ENCODE peak calls at places on chromosomes 16 and 17, in six cellular contexts. One of them, this sample, is unnamed.
A peak's percentile ranks its signal among the peaks of the same experiment; 100 is the strongest.

GRCh38 chr17:76822184-76822778 is 45.9 kb upstream of the MGAT5B start:
- DNase-seq in AG09319: no peak
- DNase-seq in CD4-positive, alpha-beta T cell: no peak
- DNase-seq in OCI-LY7: no peak
- DNase-seq in sigmoid colon: no peak
- DNase-seq in AG10803: no peak
- DNase-seq in this sample: no peak

GRCh38 chr16:50265260-50265659 is 1.1 kb upstream of the ADCY7 start:
- DNase-seq in AG09319: no peak
- DNase-seq in CD4-positive, alpha-beta T cell: peak; percentile 35
- DNase-seq in OCI-LY7: peak; percentile 72
- DNase-seq in sigmoid colon: peak; percentile 64
- DNase-seq in AG10803: no peak
- DNase-seq in this sample: no peak

GRCh38 chr17:38918129-38918913 is 7.1 kb upstream of the LASP1NB start:
- DNase-seq in AG09319: no peak
- DNase-seq in CD4-positive, alpha-beta T cell: no peak
- DNase-seq in OCI-LY7: no peak
- DNase-seq in sigmoid colon: peak; percentile 63
- DNase-seq in AG10803: no peak
- DNase-seq in this sample: no peak

GRCh38 chr17:8007836-8008235 is 5.4 kb downstream of the GUCY2D start:
- DNase-seq in AG09319: no peak
- DNase-seq in CD4-positive, alpha-beta T cell: no peak
- DNase-seq in OCI-LY7: no peak
- DNase-seq in sigmoid colon: peak; percentile 49
- DNase-seq in AG10803: no peak
- DNase-seq in this sample: no peak

GRCh38 chr16:66741131-66741900 is 10.1 kb downstream of the DYNC1LI2 start:
- DNase-seq in AG09319: peak; percentile 82
- DNase-seq in CD4-positive, alpha-beta T cell: no peak
- DNase-seq in OCI-LY7: no peak
- DNase-seq in sigmoid colon: peak; percentile 96
- DNase-seq in AG10803: peak; percentile 94
- DNase-seq in this sample: no peak

GRCh38 chr16:19008770-19009169 is 25.0 kb downstream of the TMC7 start:
- DNase-seq in AG09319: peak; percentile 69
- DNase-seq in CD4-positive, alpha-beta T cell: no peak
- DNase-seq in OCI-LY7: no peak
- DNase-seq in sigmoid colon: no peak
- DNase-seq in AG10803: peak; percentile 84
- DNase-seq in this sample: no peak

GRCh38 chr17:40547079-40547784 is 18.0 kb downstream of the CCR7 start:
- DNase-seq in AG09319: no peak
- DNase-seq in CD4-positive, alpha-beta T cell: peak; percentile 65
- DNase-seq in OCI-LY7: peak; percentile 88
- DNase-seq in sigmoid colon: peak; percentile 65
- DNase-seq in AG10803: no peak
- DNase-seq in this sample: no peak

GRCh38 chr17:65294184-65294719 is 157.1 kb downstream of the RGS9 start:
- DNase-seq in AG09319: peak; percentile 42
- DNase-seq in CD4-positive, alpha-beta T cell: peak; percentile 32
- DNase-seq in OCI-LY7: peak; percentile 67
- DNase-seq in sigmoid colon: peak; percentile 76
- DNase-seq in AG10803: peak; percentile 72
- DNase-seq in this sample: peak; percentile 74

GRCh38 chr16:85259115-85259830 is 147.0 kb upstream of the CIBAR2 start:
- DNase-seq in AG09319: no peak
- DNase-seq in CD4-positive, alpha-beta T cell: no peak
- DNase-seq in OCI-LY7: no peak
- DNase-seq in sigmoid colon: no peak
- DNase-seq in AG10803: no peak
- DNase-seq in this sample: no peak

GRCh38 chr17:80899402-80900268 is 92.0 kb upstream of the CHMP6 start:
- DNase-seq in AG09319: no peak
- DNase-seq in CD4-positive, alpha-beta T cell: peak; percentile 78
- DNase-seq in OCI-LY7: peak; percentile 45
- DNase-seq in sigmoid colon: no peak
- DNase-seq in AG10803: no peak
- DNase-seq in this sample: peak; percentile 65
- TF ChIP-seq CTCF in AG09319: peak; percentile 57
- TF ChIP-seq CTCF in CD4-positive, alpha-beta T cell: peak; percentile 87
- TF ChIP-seq CTCF in OCI-LY7: peak; percentile 90
- TF ChIP-seq CTCF in sigmoid colon: peak; percentile 7
- TF ChIP-seq CTCF in AG10803: peak; percentile 64
- TF ChIP-seq CTCF in this sample: peak; percentile 73

GRCh38 chr17:66313325-66313724 is 10.9 kb downstream of the PRKCA start:
- DNase-seq in AG09319: no peak
- DNase-seq in CD4-positive, alpha-beta T cell: no peak
- DNase-seq in OCI-LY7: no peak
- DNase-seq in sigmoid colon: no peak
- DNase-seq in AG10803: no peak
- DNase-seq in this sample: no peak

GRCh38 chr17:66308856-66309255 is 6.4 kb downstream of the PRKCA start:
- DNase-seq in AG09319: no peak
- DNase-seq in CD4-positive, alpha-beta T cell: no peak
- DNase-seq in OCI-LY7: no peak
- DNase-seq in sigmoid colon: no peak
- DNase-seq in AG10803: no peak
- DNase-seq in this sample: no peak

GRCh38 chr17:66312912-66313311 is 10.5 kb downstream of the PRKCA start:
- DNase-seq in AG09319: no peak
- DNase-seq in CD4-positive, alpha-beta T cell: no peak
- DNase-seq in OCI-LY7: no peak
- DNase-seq in sigmoid colon: no peak
- DNase-seq in AG10803: no peak
- DNase-seq in this sample: no peak

GRCh38 chr17:66309793-66310192 is 7.4 kb downstream of the PRKCA start:
- DNase-seq in AG09319: no peak
- DNase-seq in CD4-positive, alpha-beta T cell: no peak
- DNase-seq in OCI-LY7: no peak
- DNase-seq in sigmoid colon: no peak
- DNase-seq in AG10803: no peak
- DNase-seq in this sample: no peak

GRCh38 chr17:66310528-66311148 is 8.2 kb downstream of the PRKCA start:
- DNase-seq in AG09319: no peak
- DNase-seq in CD4-positive, alpha-beta T cell: no peak
- DNase-seq in OCI-LY7: no peak
- DNase-seq in sigmoid colon: no peak
- DNase-seq in AG10803: no peak
- DNase-seq in this sample: no peak
- TF ChIP-seq CTCF in AG09319: no peak
- TF ChIP-seq CTCF in CD4-positive, alpha-beta T cell: no peak
- TF ChIP-seq CTCF in OCI-LY7: peak; percentile 55
- TF ChIP-seq CTCF in sigmoid colon: no peak
- TF ChIP-seq CTCF in AG10803: no peak
- TF ChIP-seq CTCF in this sample: no peak

GRCh38 chr16:13332713-13333255 is 431.4 kb downstream of the SHISA9 start:
- DNase-seq in AG09319: no peak
- DNase-seq in CD4-positive, alpha-beta T cell: no peak
- DNase-seq in OCI-LY7: no peak
- DNase-seq in sigmoid colon: no peak
- DNase-seq in AG10803: no peak
- DNase-seq in this sample: no peak

GRCh38 chr16:13333336-13333735 is 431.9 kb downstream of the SHISA9 start:
- DNase-seq in AG09319: no peak
- DNase-seq in CD4-positive, alpha-beta T cell: no peak
- DNase-seq in OCI-LY7: no peak
- DNase-seq in sigmoid colon: no peak
- DNase-seq in AG10803: no peak
- DNase-seq in this sample: no peak

GRCh38 chr16:13335894-13336293 is 434.5 kb downstream of the SHISA9 start:
- DNase-seq in AG09319: no peak
- DNase-seq in CD4-positive, alpha-beta T cell: no peak
- DNase-seq in OCI-LY7: no peak
- DNase-seq in sigmoid colon: no peak
- DNase-seq in AG10803: no peak
- DNase-seq in this sample: no peak

GRCh38 chr16:13337482-13337881 is 436.1 kb downstream of the SHISA9 start:
- DNase-seq in AG09319: no peak
- DNase-seq in CD4-positive, alpha-beta T cell: no peak
- DNase-seq in OCI-LY7: no peak
- DNase-seq in sigmoid colon: no peak
- DNase-seq in AG10803: no peak
- DNase-seq in this sample: no peak

GRCh38 chr16:13331918-13332317 is 430.5 kb downstream of the SHISA9 start:
- DNase-seq in AG09319: no peak
- DNase-seq in CD4-positive, alpha-beta T cell: no peak
- DNase-seq in OCI-LY7: no peak
- DNase-seq in sigmoid colon: no peak
- DNase-seq in AG10803: no peak
- DNase-seq in this sample: no peak
- TF ChIP-seq CTCF in AG09319: no peak
- TF ChIP-seq CTCF in CD4-positive, alpha-beta T cell: no peak
- TF ChIP-seq CTCF in OCI-LY7: peak; percentile 42
- TF ChIP-seq CTCF in sigmoid colon: no peak
- TF ChIP-seq CTCF in AG10803: no peak
- TF ChIP-seq CTCF in this sample: no peak

DNA sequence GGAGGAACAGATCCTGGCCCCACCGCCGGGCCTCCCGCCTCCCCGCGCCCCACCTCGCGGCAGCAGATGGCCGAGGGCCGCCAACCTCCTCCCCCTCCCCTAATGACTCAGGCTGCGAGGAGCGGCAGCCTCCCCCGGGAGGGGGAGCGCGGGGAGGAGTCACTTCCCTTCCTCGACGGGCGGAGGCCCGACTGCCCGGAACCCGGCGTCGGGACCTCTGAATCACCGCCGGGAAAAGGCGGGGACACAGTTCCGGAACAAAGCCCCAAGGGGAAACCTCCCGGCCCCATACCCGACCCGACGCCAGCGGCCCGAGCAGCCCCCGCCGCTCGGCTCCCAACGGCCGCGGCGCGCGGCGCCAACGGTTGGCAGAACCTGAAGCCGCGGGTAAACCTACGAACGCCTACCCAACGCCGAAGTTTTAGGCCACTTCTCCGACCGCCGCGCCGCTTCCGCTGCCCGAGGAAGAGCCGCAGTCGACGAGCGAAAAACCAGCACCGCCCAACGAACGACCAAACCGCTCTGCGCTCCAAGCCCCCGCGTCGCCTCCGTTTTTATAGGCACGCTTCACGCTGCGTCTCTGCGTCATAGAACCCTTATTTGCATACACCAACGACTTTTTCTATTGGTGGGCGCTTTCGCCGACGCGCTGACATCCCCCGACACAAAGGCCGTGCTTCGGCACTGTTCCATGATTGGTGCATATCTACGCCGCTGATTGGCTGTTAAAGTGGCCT is 5.2 kb upstream of the UNK start:
- DNase-seq in AG09319: peak; percentile 100
- DNase-seq in CD4-positive, alpha-beta T cell: peak; percentile 89
- DNase-seq in OCI-LY7: peak; percentile 100
- DNase-seq in sigmoid colon: peak; percentile 99
- DNase-seq in AG10803: peak; percentile 100
- DNase-seq in this sample: peak; percentile 98
- TF ChIP-seq CTCF in AG09319: no peak
- TF ChIP-seq CTCF in CD4-positive, alpha-beta T cell: no peak
- TF ChIP-seq CTCF in OCI-LY7: peak; percentile 71
- TF ChIP-seq CTCF in sigmoid colon: no peak
- TF ChIP-seq CTCF in AG10803: no peak
- TF ChIP-seq CTCF in this sample: no peak

GRCh38 chr17:56876766-56877179 is 37.1 kb downstream of the TRIM25 start:
- DNase-seq in AG09319: no peak
- DNase-seq in CD4-positive, alpha-beta T cell: no peak
- DNase-seq in OCI-LY7: no peak
- DNase-seq in sigmoid colon: no peak
- DNase-seq in AG10803: no peak
- DNase-seq in this sample: no peak
- TF ChIP-seq CTCF in AG09319: no peak
- TF ChIP-seq CTCF in CD4-positive, alpha-beta T cell: no peak
- TF ChIP-seq CTCF in OCI-LY7: no peak
- TF ChIP-seq CTCF in sigmoid colon: no peak
- TF ChIP-seq CTCF in AG10803: no peak
- TF ChIP-seq CTCF in this sample: no peak

GRCh38 chr17:63842173-63842539 is 329 bp downstream of the SMARCD2 start:
- DNase-seq in AG09319: no peak
- DNase-seq in CD4-positive, alpha-beta T cell: no peak
- DNase-seq in OCI-LY7: no peak
- DNase-seq in sigmoid colon: peak; percentile 77
- DNase-seq in AG10803: no peak
- DNase-seq in this sample: no peak

GRCh38 chr17:63844293-63844672 is 1.8 kb upstream of the SMARCD2 start:
- DNase-seq in AG09319: no peak
- DNase-seq in CD4-positive, alpha-beta T cell: no peak
- DNase-seq in OCI-LY7: no peak
- DNase-seq in sigmoid colon: no peak
- DNase-seq in AG10803: no peak
- DNase-seq in this sample: no peak

GRCh38 chr17:63841350-63842172 is 924 bp downstream of the SMARCD2 start:
- DNase-seq in AG09319: no peak
- DNase-seq in CD4-positive, alpha-beta T cell: no peak
- DNase-seq in OCI-LY7: peak; percentile 61
- DNase-seq in sigmoid colon: peak; percentile 89
- DNase-seq in AG10803: peak; percentile 43
- DNase-seq in this sample: peak; percentile 40

GRCh38 chr17:63843387-63844292 is 1.2 kb upstream of the SMARCD2 start:
- DNase-seq in AG09319: no peak
- DNase-seq in CD4-positive, alpha-beta T cell: no peak
- DNase-seq in OCI-LY7: peak; percentile 94
- DNase-seq in sigmoid colon: peak; percentile 89
- DNase-seq in AG10803: peak; percentile 92
- DNase-seq in this sample: peak; percentile 60

GRCh38 chr17:63842540-63843386 is at the start of gene SMARCD2:
- DNase-seq in AG09319: peak; percentile 99
- DNase-seq in CD4-positive, alpha-beta T cell: peak; percentile 99
- DNase-seq in OCI-LY7: peak; percentile 98
- DNase-seq in sigmoid colon: peak; percentile 99
- DNase-seq in AG10803: peak; percentile 99
- DNase-seq in this sample: peak; percentile 98
- TF ChIP-seq CTCF in AG09319: no peak
- TF ChIP-seq CTCF in CD4-positive, alpha-beta T cell: no peak
- TF ChIP-seq CTCF in OCI-LY7: no peak
- TF ChIP-seq CTCF in sigmoid colon: no peak
- TF ChIP-seq CTCF in AG10803: no peak
- TF ChIP-seq CTCF in this sample: no peak

DNA sequence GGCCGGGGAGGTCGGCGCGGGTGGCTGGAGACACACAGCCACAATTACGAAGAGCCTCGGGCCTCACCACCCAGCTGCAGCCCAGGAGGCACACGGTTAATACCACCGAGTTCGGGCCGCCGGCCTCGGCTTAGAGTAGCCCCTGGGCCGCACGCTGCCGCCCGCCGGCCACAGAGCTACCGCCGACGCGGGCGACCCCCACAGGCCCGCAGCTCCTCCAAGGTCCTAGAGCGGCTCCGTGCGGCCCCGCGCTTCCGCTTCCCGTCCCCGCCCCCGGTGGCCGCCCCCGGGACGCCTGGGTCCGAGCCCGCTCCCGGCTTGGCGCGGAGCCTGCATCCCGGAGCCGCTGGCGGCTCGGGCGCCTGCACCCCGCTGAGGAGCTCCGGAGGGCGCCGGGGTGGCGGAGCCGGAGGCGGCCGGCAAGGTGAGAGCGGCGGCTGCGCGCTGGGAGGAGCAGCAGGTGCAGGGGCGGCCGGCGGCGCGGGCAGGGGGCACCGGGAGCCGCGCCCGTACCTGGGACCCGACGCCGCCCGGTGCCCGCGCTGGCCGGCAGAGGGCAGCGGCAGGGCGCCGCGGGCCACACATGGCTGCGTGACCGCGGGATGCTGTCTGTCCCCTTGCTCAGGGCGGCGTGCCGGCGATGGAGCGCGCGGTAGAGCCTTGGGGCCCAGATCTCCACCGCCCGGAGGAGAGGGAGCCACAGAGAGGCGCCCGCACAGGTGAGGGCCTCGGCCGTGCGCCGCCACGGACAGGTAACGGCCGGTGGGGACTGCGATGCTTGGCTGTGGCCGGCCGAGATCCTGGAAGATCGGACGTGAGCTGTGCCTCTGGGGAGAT is at the start of gene ZNF48:
- DNase-seq in AG09319: no peak
- DNase-seq in CD4-positive, alpha-beta T cell: no peak
- DNase-seq in OCI-LY7: peak; percentile 95
- DNase-seq in sigmoid colon: peak; percentile 94
- DNase-seq in AG10803: peak; percentile 93
- DNase-seq in this sample: peak; percentile 87
- TF ChIP-seq CTCF in AG09319: peak; percentile 16
- TF ChIP-seq CTCF in CD4-positive, alpha-beta T cell: no peak
- TF ChIP-seq CTCF in OCI-LY7: peak; percentile 36
- TF ChIP-seq CTCF in sigmoid colon: no peak
- TF ChIP-seq CTCF in AG10803: peak; percentile 8
- TF ChIP-seq CTCF in this sample: peak; percentile 65